ENCODE peak calls at places on chromosome 1, in six cellular contexts. J is HuH-7, R is G401, E is HFFc6, L is T follicular helper cell, O is GM23338. K is an unnamed sample.
A peak's percentile ranks its signal among the peaks of the same experiment; 100 is the strongest.

GRCh38 chr1:149844650-149845255 is 54.6 kb upstream of the BOLA1 start:
- DNase-seq in E (no peak), O (peak; percentile 2), J (no peak), R (peak; percentile 8), L (no peak), K (no peak)

GRCh38 chr1:181423301-181423918 is 59.9 kb upstream of the CACNA1E start:
- DNase-seq in R (peak; percentile 86), L (peak; percentile 6), O (peak; percentile 73), E (peak; percentile 53), J (peak; percentile 47), K (peak; percentile 51)

GRCh38 chr1:117466761-117467160 is 99.5 kb downstream of the MAN1A2 start:
- DNase-seq in E (no peak), J (no peak), R (no peak), L (no peak), O (no peak), K (no peak)

GRCh38 chr1:94807742-94808491 is 12.2 kb upstream of the SLC44A3 start:
- DNase-seq in R (no peak), E (no peak), L (no peak), J (no peak), O (no peak), K (no peak)

GRCh38 chr1:56898888-56899287 is 44.3 kb downstream of the C8A start:
- DNase-seq in J (no peak), L (no peak), R (no peak), E (no peak), O (no peak), K (no peak)

GRCh38 chr1:41895552-41895951 is 23.2 kb downstream of the HIVEP3 start:
- DNase-seq in J (no peak), L (no peak), E (no peak), O (no peak), R (no peak), K (no peak)

GRCh38 chr1:223413216-223413615 is 20.0 kb downstream of the CCDC185 start:
- DNase-seq in L (no peak), J (no peak), E (no peak), O (no peak), R (no peak), K (no peak)

GRCh38 chr1:182093781-182094180 is 32.3 kb upstream of the ZNF648 start:
- DNase-seq in O (no peak), E (no peak), J (no peak), L (no peak), R (no peak), K (no peak)

GRCh38 chr1:64536836-64537490 is 67.0 kb downstream of the CACHD1 start:
- DNase-seq in J (peak; percentile 17), R (no peak), E (no peak), L (no peak), O (no peak), K (no peak)

GRCh38 chr1:226766565-226766964 is 27.5 kb upstream of the ITPKB start:
- DNase-seq in L (no peak), R (no peak), J (no peak), E (no peak), O (no peak), K (no peak)

GRCh38 chr1:183652547-183653467 is at the start of gene APOBEC4:
- DNase-seq in J (no peak), O (no peak), L (no peak), E (no peak), R (peak; percentile 65), K (no peak)

GRCh38 chr1:24927886-24928630 is 2.0 kb downstream of the RUNX3 start:
- DNase-seq in E (no peak), L (no peak), R (no peak), O (peak; percentile 33), J (no peak), K (no peak)

GRCh38 chr1:88216441-88216840 is 467.6 kb upstream of the PKN2 start:
- DNase-seq in R (no peak), O (no peak), E (no peak), L (no peak), J (peak; percentile 10), K (no peak)

GRCh38 chr1:38029081-38029681 is 16.6 kb downstream of the UTP11 start:
- DNase-seq in J (no peak), O (peak; percentile 88), R (peak; percentile 44), L (no peak), E (no peak), K (no peak)

GRCh38 chr1:40042337-40042736 is 1.8 kb downstream of the CAP1 start:
- DNase-seq in R (no peak), O (no peak), J (no peak), L (no peak), E (no peak), K (no peak)

GRCh38 chr1:171245458-171246064 is 2.7 kb upstream of the FMO1 start:
- DNase-seq in J (peak; percentile 46), O (peak; percentile 85), R (peak; percentile 46), E (peak; percentile 35), L (no peak), K (peak; percentile 11)

GRCh38 chr1:39919545-39919944 is 17.8 kb upstream of the MYCL start:
- DNase-seq in R (peak; percentile 74), O (peak; percentile 95), E (peak; percentile 52), L (no peak), J (peak; percentile 91), K (peak; percentile 11)

GRCh38 chr1:2636733-2637132 is 3.9 kb upstream of the MMEL1 start:
- DNase-seq in J (no peak), R (no peak), E (no peak), O (no peak), L (no peak), K (no peak)

GRCh38 chr1:233613252-233614172 is at the start of gene KCNK1:
- DNase-seq in R (peak; percentile 91), E (no peak), J (no peak), O (peak; percentile 91), L (no peak), K (no peak)

GRCh38 chr1:83508485-83509151 is 490.3 kb downstream of the TTLL7 start:
- DNase-seq in J (no peak), E (no peak), L (peak; percentile 8), R (no peak), O (peak; percentile 1), K (peak; percentile 51)

GRCh38 chr1:153649867-153650235 is 8.7 kb upstream of the SNAPIN start:
- DNase-seq in R (peak; percentile 76), E (no peak), O (no peak), L (no peak), J (no peak), K (no peak)